ENCODE peak calls at places on chromosomes 6 and 20, in four cellular contexts. M is K562; P is suprapubic skin; T is CD4-positive, alpha-beta memory T cell. S is an unnamed sample.

GRCh38 chr20:29873946-29874345 is 1383.5 kb upstream of the DEFB115 start:
- DNase-seq in P (peak; percentile 93), M (no peak), T (no peak), S (no peak)

GRCh38 chr20:23971320-23971719 is 17.3 kb downstream of the GGTLC1 start:
- DNase-seq in T (no peak), P (no peak), M (no peak), S (no peak)

GRCh38 chr20:40958598-40958997 is 70.0 kb upstream of the TOP1 start:
- DNase-seq in T (no peak), P (no peak), M (no peak), S (no peak)

GRCh38 chr6:111588366-111588765 is 17.3 kb downstream of the TRAF3IP2 start:
- DNase-seq in P (no peak), M (no peak), T (no peak), S (no peak)

GRCh38 chr6:153436346-153436745 is 305.3 kb upstream of the RGS17 start:
- DNase-seq in P (no peak), T (no peak), M (no peak), S (no peak)

GRCh38 chr20:54108817-54109216 is 38.4 kb upstream of the BCAS1 start:
- DNase-seq in T (no peak), M (no peak), P (no peak), S (no peak)

GRCh38 chr6:22784611-22785010 is 215.2 kb downstream of the HDGFL1 start:
- DNase-seq in P (no peak), M (no peak), T (no peak), S (no peak)

GRCh38 chr20:50583422-50584150 is 73.4 kb downstream of the PTPN1 start:
- DNase-seq in M (no peak), P (no peak), T (no peak), S (no peak)

GRCh38 chr6:111752476-111752875 is 120.8 kb downstream of the FYN start:
- DNase-seq in T (no peak), P (no peak), M (no peak), S (no peak)

GRCh38 chr20:10501377-10501776 is 66.3 kb downstream of the SLX4IP start:
- DNase-seq in M (no peak), P (no peak), T (no peak), S (peak; percentile 58)

GRCh38 chr6:156449128-156449527 is 328.1 kb upstream of the ARID1B start:
- DNase-seq in T (no peak), M (no peak), P (no peak), S (no peak)

GRCh38 chr20:5691918-5692618 is 58.1 kb upstream of the SHLD1 start:
- DNase-seq in T (no peak), P (no peak), M (no peak), S (peak; percentile 64)

GRCh38 chr20:44073011-44073674 is 113.8 kb downstream of the JPH2 start:
- DNase-seq in M (no peak), T (no peak), P (peak; percentile 62), S (no peak)

GRCh38 chr6:162705736-162706135 is 21.8 kb downstream of the PRKN start:
- DNase-seq in M (no peak), P (no peak), T (no peak), S (no peak)

GRCh38 chr6:25331085-25331685 is 52.0 kb downstream of the CARMIL1 start:
- DNase-seq in P (no peak), M (no peak), T (no peak), S (no peak)

GRCh38 chr6:20403766-20404640 is 2.3 kb downstream of the E2F3 start:
- DNase-seq in M (peak; percentile 66), P (peak; percentile 81), T (peak; percentile 80), S (no peak)

GRCh38 chr6:73388800-73389512 is 5.7 kb upstream of the DDX43 start:
- DNase-seq in P (no peak), M (peak; percentile 77), T (peak; percentile 64), S (no peak)

GRCh38 chr6:57013501-57013900 is 33.0 kb upstream of the KIAA1586 start:
- DNase-seq in P (no peak), T (no peak), M (no peak), S (no peak)

GRCh38 chr6:131054392-131055250 is 8.4 kb downstream of the EPB41L2 start:
- DNase-seq in M (no peak), T (no peak), P (no peak), S (no peak)

GRCh38 chr20:41395669-41396664 is 29.3 kb upstream of the EMILIN3 start:
- DNase-seq in T (no peak), P (no peak), M (peak; percentile 25), S (no peak)

GRCh38 chr6:41694815-41695536 is 40.4 kb downstream of the TFEB start:
- DNase-seq in M (no peak), T (no peak), P (no peak), S (no peak)

GRCh38 chr6:4599924-4600323 is 176.3 kb upstream of the CDYL start:
- DNase-seq in T (no peak), M (no peak), P (no peak), S (no peak)

GRCh38 chr20:10328897-10329255 is 105.1 kb downstream of the MKKS start:
- DNase-seq in T (no peak), M (no peak), P (no peak), S (no peak)

GRCh38 chr6:108169801-108170606 is 4.2 kb downstream of the NR2E1 start:
- DNase-seq in T (no peak), P (no peak), M (no peak), S (no peak)

GRCh38 chr20:52493177-52493711 is 301.7 kb upstream of the ZFP64 start:
- DNase-seq in M (no peak), T (no peak), P (no peak), S (peak; percentile 0)

GRCh38 chr6:22295145-22295544 is 1.7 kb downstream of the PRL start:
- DNase-seq in M (no peak), T (no peak), P (no peak), S (no peak)

GRCh38 chr6:79724816-79725215 is 93.7 kb downstream of the SH3BGRL2 start:
- DNase-seq in T (no peak), P (no peak), M (no peak), S (no peak)

GRCh38 chr20:35669221-35669620 is 4.5 kb upstream of the CPNE1 start:
- DNase-seq in M (no peak), T (no peak), P (peak; percentile 15), S (no peak)

GRCh38 chr6:35146453-35146852 is 5.3 kb upstream of the TCP11 start:
- DNase-seq in T (no peak), P (no peak), M (no peak), S (peak; percentile 17)

GRCh38 chr20:3239026-3239866 is at the start of gene SLC4A11:
- DNase-seq in T (no peak), M (peak; percentile 76), P (no peak), S (no peak)

GRCh38 chr20:46351357-46352058 is 43.2 kb upstream of the CDH22 start:
- DNase-seq in T (no peak), P (no peak), M (no peak), S (no peak)

GRCh38 chr20:31966991-31967655 is 828 bp upstream of the XKR7 start:
- DNase-seq in T (no peak), M (no peak), P (no peak), S (no peak)

GRCh38 chr6:3041606-3042005 is 26.7 kb upstream of the RIPK1 start:
- DNase-seq in M (no peak), T (no peak), P (no peak), S (no peak)
- H3K4me3 ChIP-seq in M (no peak overlapping the region), T (no peak overlapping the region), P (no peak overlapping the region), S (no peak overlapping the region)

GRCh38 chr6:98808522-98809210 is 25.7 kb upstream of the POU3F2 start:
- DNase-seq in M (no peak), P (no peak), T (no peak), S (no peak)

GRCh38 chr6:98816799-98817198 is 17.6 kb upstream of the POU3F2 start:
- DNase-seq in M (no peak), P (no peak), T (no peak), S (no peak)

GRCh38 chr6:98812220-98812619 is 22.2 kb upstream of the POU3F2 start:
- DNase-seq in M (no peak), P (no peak), T (no peak), S (no peak)
- H3K4me3 ChIP-seq in M (no peak overlapping the region), P (no peak overlapping the region), T (no peak overlapping the region), S (no peak overlapping the region)

GRCh38 chr20:7432612-7433011 is 507.6 kb downstream of the HAO1 start:
- DNase-seq in P (no peak), T (no peak), M (no peak), S (no peak)
- H3K4me3 ChIP-seq in P (no peak overlapping the region), T (no peak overlapping the region), M (no peak overlapping the region), S (no peak overlapping the region)

GRCh38 chr20:20414640-20415274 is 46.9 kb downstream of the INSM1 start:
- DNase-seq in M (no peak), P (no peak), T (no peak), S (no peak)

GRCh38 chr20:20411382-20411781 is 43.5 kb downstream of the INSM1 start:
- DNase-seq in P (no peak), M (no peak), T (no peak), S (no peak)

GRCh38 chr20:20411841-20412240 is 43.9 kb downstream of the INSM1 start:
- DNase-seq in M (no peak), T (no peak), P (no peak), S (no peak)

GRCh38 chr20:20413801-20414200 is 45.9 kb downstream of the INSM1 start:
- DNase-seq in T (no peak), M (no peak), P (no peak), S (no peak)

GRCh38 chr20:20412750-20413149 is 44.8 kb downstream of the INSM1 start:
- DNase-seq in T (no peak), M (no peak), P (no peak), S (no peak)
- H3K4me3 ChIP-seq in T (no peak overlapping the region), M (no peak overlapping the region), P (no peak overlapping the region), S (no peak overlapping the region)

DNA sequence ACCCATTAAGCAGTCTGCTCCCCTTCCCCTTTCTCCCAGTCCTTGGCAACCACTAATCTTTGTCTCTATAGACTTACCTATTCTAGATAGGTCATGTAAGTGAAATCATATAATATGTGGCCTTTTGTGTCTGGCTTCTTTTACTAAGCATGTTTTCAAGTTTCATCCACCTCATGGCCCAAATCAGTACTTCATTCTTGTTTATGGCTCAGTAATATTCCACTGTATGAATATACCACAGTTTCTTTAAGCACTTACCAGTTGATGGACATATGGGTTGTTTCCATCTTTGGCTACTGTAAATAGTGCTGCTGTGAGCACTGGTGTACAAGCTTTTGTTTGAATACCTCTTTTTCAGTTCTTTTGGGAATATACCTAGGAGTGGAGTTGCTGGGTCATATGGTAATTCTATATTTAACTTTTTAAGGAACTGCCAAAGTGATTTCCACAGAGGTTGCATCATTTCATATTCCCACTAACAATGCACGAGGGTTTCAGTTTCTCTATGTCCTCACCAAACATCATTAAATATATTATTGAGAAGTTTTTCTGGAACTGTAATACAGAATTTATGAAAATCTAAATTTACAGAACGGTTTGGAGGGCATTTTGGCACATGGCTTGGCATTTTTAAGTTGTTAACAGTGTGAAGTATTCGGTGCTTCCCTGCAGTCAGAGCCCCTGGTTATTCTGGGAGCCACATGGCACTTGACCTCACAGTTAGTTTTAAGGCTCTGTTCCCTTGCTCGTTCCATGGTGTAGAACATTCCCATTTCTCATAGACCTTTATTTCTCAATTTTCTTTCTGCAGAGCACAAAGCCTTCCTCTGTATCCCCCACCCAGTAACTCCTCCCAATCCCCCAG is 27.0 kb upstream of the DTNBP1 start:
- DNase-seq in P (no peak), M (no peak), T (no peak), S (no peak)
- H3K4me3 ChIP-seq in P (no peak overlapping the region), M (no peak overlapping the region), T (no peak overlapping the region), S (no peak overlapping the region)

DNA sequence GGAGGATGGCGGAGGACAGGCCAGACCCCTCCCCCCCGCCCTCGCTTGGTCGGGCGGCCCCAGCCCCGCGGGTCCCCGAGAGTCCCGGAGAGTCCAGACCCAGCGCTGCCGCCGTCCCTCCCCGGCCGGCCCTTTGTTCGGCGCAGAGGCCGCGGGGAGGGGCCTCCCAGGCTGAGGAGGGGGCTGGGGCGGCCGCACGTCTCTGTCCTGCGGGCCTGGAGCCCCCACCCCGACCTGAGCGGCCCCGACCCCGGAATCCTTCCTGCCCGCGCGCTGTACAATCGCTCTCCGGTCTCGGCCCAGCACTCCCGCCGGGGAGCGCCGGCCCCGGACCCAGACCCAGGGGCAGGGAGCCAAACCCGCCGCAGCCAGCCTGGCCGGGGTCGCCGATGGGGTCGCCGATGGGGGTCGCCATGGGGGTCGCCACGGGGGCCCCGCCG is 716 bp downstream of the KCNQ2 start:
- DNase-seq in M (no peak), P (no peak), T (no peak), S (no peak)
- H3K4me3 ChIP-seq in M (no peak overlapping the region), P (peak overlapping the region; percentile 32), T (no peak overlapping the region), S (peak overlapping the region; percentile 25)